ENCODE peak calls at places on chromosome 17, in eight cellular contexts. One of them, this sample, is unnamed.
A peak's percentile ranks its signal among the peaks of the same experiment; 100 is the strongest.

GRCh38 chr17:39670746-39671145 is 2.5 kb downstream of the PNMT start:
- DNase-seq in effector CD4-positive, alpha-beta T cell: no peak
- DNase-seq in aorta: no peak
- DNase-seq in ELR: no peak
- DNase-seq in stomach: no peak
- DNase-seq in progenitor cell of endocrine pancreas: no peak
- DNase-seq in COLO829: no peak
- DNase-seq in retina: no peak
- DNase-seq in this sample: no peak

GRCh38 chr17:61410100-61410551 is 10.5 kb downstream of the TBX2 start:
- DNase-seq in effector CD4-positive, alpha-beta T cell: no peak
- DNase-seq in aorta: peak; percentile 74
- DNase-seq in ELR: no peak
- DNase-seq in stomach: no peak
- DNase-seq in progenitor cell of endocrine pancreas: no peak
- DNase-seq in COLO829: no peak
- DNase-seq in retina: no peak
- DNase-seq in this sample: no peak

GRCh38 chr17:43931062-43931571 is 11.2 kb downstream of the PPY start:
- DNase-seq in effector CD4-positive, alpha-beta T cell: no peak
- DNase-seq in aorta: no peak
- DNase-seq in ELR: no peak
- DNase-seq in stomach: no peak
- DNase-seq in progenitor cell of endocrine pancreas: no peak
- DNase-seq in COLO829: no peak
- DNase-seq in retina: no peak
- DNase-seq in this sample: peak; percentile 24

GRCh38 chr17:76550712-76551615 is 11.1 kb downstream of the PRCD start:
- DNase-seq in effector CD4-positive, alpha-beta T cell: no peak
- DNase-seq in aorta: no peak
- DNase-seq in ELR: no peak
- DNase-seq in stomach: no peak
- DNase-seq in progenitor cell of endocrine pancreas: no peak
- DNase-seq in COLO829: no peak
- DNase-seq in retina: no peak
- DNase-seq in this sample: peak; percentile 73

GRCh38 chr17:40555296-40556190 is 9.7 kb downstream of the CCR7 start:
- DNase-seq in effector CD4-positive, alpha-beta T cell: no peak
- DNase-seq in aorta: peak; percentile 58
- DNase-seq in ELR: no peak
- DNase-seq in stomach: peak; percentile 17
- DNase-seq in progenitor cell of endocrine pancreas: peak; percentile 5
- DNase-seq in COLO829: no peak
- DNase-seq in retina: no peak
- DNase-seq in this sample: no peak

GRCh38 chr17:58020401-58020800 is 13.4 kb upstream of the SRSF1 start:
- DNase-seq in effector CD4-positive, alpha-beta T cell: no peak
- DNase-seq in aorta: no peak
- DNase-seq in ELR: no peak
- DNase-seq in stomach: no peak
- DNase-seq in progenitor cell of endocrine pancreas: no peak
- DNase-seq in COLO829: no peak
- DNase-seq in retina: no peak
- DNase-seq in this sample: no peak

GRCh38 chr17:44086364-44087311 is 16.1 kb downstream of the G6PC3 start:
- DNase-seq in effector CD4-positive, alpha-beta T cell: no peak
- DNase-seq in aorta: no peak
- DNase-seq in ELR: peak; percentile 96
- DNase-seq in stomach: no peak
- DNase-seq in progenitor cell of endocrine pancreas: no peak
- DNase-seq in COLO829: peak; percentile 97
- DNase-seq in retina: no peak
- DNase-seq in this sample: peak; percentile 77

GRCh38 chr17:19013226-19013625 is 8.7 kb upstream of the FAM83G start:
- DNase-seq in effector CD4-positive, alpha-beta T cell: no peak
- DNase-seq in aorta: peak; percentile 54
- DNase-seq in ELR: no peak
- DNase-seq in stomach: no peak
- DNase-seq in progenitor cell of endocrine pancreas: no peak
- DNase-seq in COLO829: no peak
- DNase-seq in retina: no peak
- DNase-seq in this sample: no peak

GRCh38 chr17:82121660-82122629 is 23.9 kb upstream of the FASN start:
- DNase-seq in effector CD4-positive, alpha-beta T cell: no peak
- DNase-seq in aorta: no peak
- DNase-seq in ELR: no peak
- DNase-seq in stomach: no peak
- DNase-seq in progenitor cell of endocrine pancreas: no peak
- DNase-seq in COLO829: no peak
- DNase-seq in retina: no peak
- DNase-seq in this sample: peak; percentile 82

GRCh38 chr17:57622886-57623433 is 122.1 kb downstream of the CCDC182 start:
- DNase-seq in effector CD4-positive, alpha-beta T cell: no peak
- DNase-seq in aorta: no peak
- DNase-seq in ELR: peak; percentile 95
- DNase-seq in stomach: no peak
- DNase-seq in progenitor cell of endocrine pancreas: no peak
- DNase-seq in COLO829: peak; percentile 54
- DNase-seq in retina: no peak
- DNase-seq in this sample: peak; percentile 52

GRCh38 chr17:76156662-76156991 is 15.6 kb upstream of the FOXJ1 start:
- DNase-seq in effector CD4-positive, alpha-beta T cell: no peak
- DNase-seq in aorta: no peak
- DNase-seq in ELR: no peak
- DNase-seq in stomach: no peak
- DNase-seq in progenitor cell of endocrine pancreas: no peak
- DNase-seq in COLO829: no peak
- DNase-seq in retina: no peak
- DNase-seq in this sample: no peak

GRCh38 chr17:42679001-42679491 is 2.3 kb upstream of the PLEKHH3 start:
- DNase-seq in effector CD4-positive, alpha-beta T cell: no peak
- DNase-seq in aorta: no peak
- DNase-seq in ELR: peak; percentile 67
- DNase-seq in stomach: peak; percentile 63
- DNase-seq in progenitor cell of endocrine pancreas: no peak
- DNase-seq in COLO829: no peak
- DNase-seq in retina: peak; percentile 39
- DNase-seq in this sample: peak; percentile 36

GRCh38 chr17:72501404-72502110 is 380.7 kb downstream of the SOX9 start:
- DNase-seq in effector CD4-positive, alpha-beta T cell: no peak
- DNase-seq in aorta: peak; percentile 75
- DNase-seq in ELR: no peak
- DNase-seq in stomach: peak; percentile 90
- DNase-seq in progenitor cell of endocrine pancreas: no peak
- DNase-seq in COLO829: no peak
- DNase-seq in retina: no peak
- DNase-seq in this sample: no peak